ENCODE peak calls at places on chromosomes 7 and 10, in six cellular contexts. One of them, this sample, is unnamed.

GRCh38 chr7:64849250-64849923 is 53.7 kb upstream of the ZNF273 start:
- DNase-seq in cardiac muscle cell: peak; percentile 0
- DNase-seq in CD8-positive, alpha-beta T cell: no peak
- DNase-seq in adipocyte: peak; percentile 1
- DNase-seq in endodermal cell: no peak
- DNase-seq in AG09309: no peak
- DNase-seq in this sample: peak; percentile 81

GRCh38 chr10:120423350-120424197 is 33.5 kb upstream of the PLPP4 start:
- DNase-seq in cardiac muscle cell: peak; percentile 64
- DNase-seq in CD8-positive, alpha-beta T cell: no peak
- DNase-seq in adipocyte: peak; percentile 85
- DNase-seq in endodermal cell: peak; percentile 81
- DNase-seq in AG09309: no peak
- DNase-seq in this sample: peak; percentile 72

GRCh38 chr7:46603780-46604725 is 683.0 kb upstream of the IGFBP3 start:
- DNase-seq in cardiac muscle cell: peak; percentile 73
- DNase-seq in CD8-positive, alpha-beta T cell: no peak
- DNase-seq in adipocyte: peak; percentile 29
- DNase-seq in endodermal cell: no peak
- DNase-seq in AG09309: no peak
- DNase-seq in this sample: peak; percentile 87

GRCh38 chr10:128274938-128275337 is 148.7 kb upstream of the MKI67 start:
- DNase-seq in cardiac muscle cell: peak; percentile 10
- DNase-seq in CD8-positive, alpha-beta T cell: no peak
- DNase-seq in adipocyte: peak; percentile 1
- DNase-seq in endodermal cell: no peak
- DNase-seq in AG09309: peak; percentile 0
- DNase-seq in this sample: no peak

GRCh38 chr10:31836569-31837406 is 91.8 kb downstream of the ARHGAP12 start:
- DNase-seq in cardiac muscle cell: peak; percentile 45
- DNase-seq in CD8-positive, alpha-beta T cell: no peak
- DNase-seq in adipocyte: peak; percentile 53
- DNase-seq in endodermal cell: peak; percentile 70
- DNase-seq in AG09309: no peak
- DNase-seq in this sample: peak; percentile 65

GRCh38 chr7:125504848-125505247 is 575.2 kb upstream of the POT1 start:
- DNase-seq in cardiac muscle cell: no peak
- DNase-seq in CD8-positive, alpha-beta T cell: no peak
- DNase-seq in adipocyte: no peak
- DNase-seq in endodermal cell: peak; percentile 50
- DNase-seq in AG09309: no peak
- DNase-seq in this sample: no peak

GRCh38 chr10:63763744-63764143 is 242.5 kb downstream of the REEP3 start:
- DNase-seq in cardiac muscle cell: no peak
- DNase-seq in CD8-positive, alpha-beta T cell: no peak
- DNase-seq in adipocyte: no peak
- DNase-seq in endodermal cell: no peak
- DNase-seq in AG09309: no peak
- DNase-seq in this sample: no peak

GRCh38 chr10:90614631-90615030 is 243.2 kb downstream of the HTR7 start:
- DNase-seq in cardiac muscle cell: no peak
- DNase-seq in CD8-positive, alpha-beta T cell: no peak
- DNase-seq in adipocyte: no peak
- DNase-seq in endodermal cell: no peak
- DNase-seq in AG09309: no peak
- DNase-seq in this sample: peak; percentile 43

GRCh38 chr7:14332155-14332554 is 342.7 kb upstream of the ETV1 start:
- DNase-seq in cardiac muscle cell: no peak
- DNase-seq in CD8-positive, alpha-beta T cell: no peak
- DNase-seq in adipocyte: peak; percentile 1
- DNase-seq in endodermal cell: peak; percentile 72
- DNase-seq in AG09309: peak; percentile 3
- DNase-seq in this sample: no peak

GRCh38 chr10:76697923-76698322 is 939.7 kb downstream of the KCNMA1 start:
- DNase-seq in cardiac muscle cell: no peak
- DNase-seq in CD8-positive, alpha-beta T cell: no peak
- DNase-seq in adipocyte: no peak
- DNase-seq in endodermal cell: no peak
- DNase-seq in AG09309: no peak
- DNase-seq in this sample: no peak

GRCh38 chr10:33365871-33366411 is 31.5 kb upstream of the NRP1 start:
- DNase-seq in cardiac muscle cell: no peak
- DNase-seq in CD8-positive, alpha-beta T cell: no peak
- DNase-seq in adipocyte: peak; percentile 75
- DNase-seq in endodermal cell: no peak
- DNase-seq in AG09309: peak; percentile 92
- DNase-seq in this sample: peak; percentile 80

GRCh38 chr10:33370434-33370930 is 36.0 kb upstream of the NRP1 start:
- DNase-seq in cardiac muscle cell: no peak
- DNase-seq in CD8-positive, alpha-beta T cell: no peak
- DNase-seq in adipocyte: no peak
- DNase-seq in endodermal cell: no peak
- DNase-seq in AG09309: no peak
- DNase-seq in this sample: no peak

GRCh38 chr10:33368086-33368485 is 33.6 kb upstream of the NRP1 start:
- DNase-seq in cardiac muscle cell: no peak
- DNase-seq in CD8-positive, alpha-beta T cell: no peak
- DNase-seq in adipocyte: no peak
- DNase-seq in endodermal cell: no peak
- DNase-seq in AG09309: no peak
- DNase-seq in this sample: no peak

GRCh38 chr10:33363112-33363511 is 28.6 kb upstream of the NRP1 start:
- DNase-seq in cardiac muscle cell: no peak
- DNase-seq in CD8-positive, alpha-beta T cell: no peak
- DNase-seq in adipocyte: peak; percentile 30
- DNase-seq in endodermal cell: no peak
- DNase-seq in AG09309: no peak
- DNase-seq in this sample: no peak

DNA sequence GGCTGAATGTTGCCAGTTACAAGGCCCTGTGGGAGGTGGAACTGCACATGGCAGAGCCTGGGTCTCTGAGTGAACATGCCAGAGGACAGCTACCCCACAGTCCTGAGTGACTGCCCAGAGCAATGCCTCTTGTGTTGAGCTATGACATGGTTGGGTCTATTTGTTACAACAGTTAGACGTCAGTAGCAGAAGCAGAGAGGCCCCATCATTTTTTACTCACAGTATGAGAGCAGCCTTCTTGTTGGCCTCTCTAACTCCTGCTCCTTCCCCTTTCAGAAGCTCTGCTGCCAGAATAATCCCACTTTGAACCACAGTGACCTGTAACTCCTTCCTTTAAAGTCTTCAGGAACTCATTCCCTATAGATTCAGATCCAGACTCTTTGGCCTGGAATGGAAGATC is 30.8 kb upstream of the NRP1 start:
- DNase-seq in cardiac muscle cell: no peak
- DNase-seq in CD8-positive, alpha-beta T cell: no peak
- DNase-seq in adipocyte: no peak
- DNase-seq in endodermal cell: no peak
- DNase-seq in AG09309: no peak
- DNase-seq in this sample: no peak
- H3K4me3 ChIP-seq in cardiac muscle cell: no peak overlapping the region
- H3K4me3 ChIP-seq in CD8-positive, alpha-beta T cell: no peak overlapping the region
- H3K4me3 ChIP-seq in adipocyte: peak overlapping the region; percentile 43
- H3K4me3 ChIP-seq in endodermal cell: no peak overlapping the region
- H3K4me3 ChIP-seq in AG09309: no peak overlapping the region
- H3K4me3 ChIP-seq in this sample: peak overlapping the region; percentile 0

GRCh38 chr10:72011016-72011415 is 46.8 kb downstream of the CHST3 start:
- DNase-seq in cardiac muscle cell: no peak
- DNase-seq in CD8-positive, alpha-beta T cell: no peak
- DNase-seq in adipocyte: no peak
- DNase-seq in endodermal cell: no peak
- DNase-seq in AG09309: no peak
- DNase-seq in this sample: peak; percentile 30
- H3K4me3 ChIP-seq in cardiac muscle cell: no peak overlapping the region
- H3K4me3 ChIP-seq in CD8-positive, alpha-beta T cell: no peak overlapping the region
- H3K4me3 ChIP-seq in adipocyte: no peak overlapping the region
- H3K4me3 ChIP-seq in endodermal cell: no peak overlapping the region
- H3K4me3 ChIP-seq in AG09309: no peak overlapping the region
- H3K4me3 ChIP-seq in this sample: no peak overlapping the region

GRCh38 chr10:103749779-103750178 is 105.6 kb downstream of the SH3PXD2A start:
- DNase-seq in cardiac muscle cell: no peak
- DNase-seq in CD8-positive, alpha-beta T cell: no peak
- DNase-seq in adipocyte: no peak
- DNase-seq in endodermal cell: no peak
- DNase-seq in AG09309: no peak
- DNase-seq in this sample: no peak

GRCh38 chr10:103751696-103752287 is 103.6 kb downstream of the SH3PXD2A start:
- DNase-seq in cardiac muscle cell: peak; percentile 33
- DNase-seq in CD8-positive, alpha-beta T cell: no peak
- DNase-seq in adipocyte: no peak
- DNase-seq in endodermal cell: no peak
- DNase-seq in AG09309: no peak
- DNase-seq in this sample: no peak

GRCh38 chr10:103756277-103756869 is 99.0 kb downstream of the SH3PXD2A start:
- DNase-seq in cardiac muscle cell: no peak
- DNase-seq in CD8-positive, alpha-beta T cell: no peak
- DNase-seq in adipocyte: no peak
- DNase-seq in endodermal cell: no peak
- DNase-seq in AG09309: no peak
- DNase-seq in this sample: no peak

GRCh38 chr10:103750836-103751235 is 104.5 kb downstream of the SH3PXD2A start:
- DNase-seq in cardiac muscle cell: no peak
- DNase-seq in CD8-positive, alpha-beta T cell: no peak
- DNase-seq in adipocyte: no peak
- DNase-seq in endodermal cell: no peak
- DNase-seq in AG09309: no peak
- DNase-seq in this sample: no peak

GRCh38 chr10:103752680-103753248 is 102.6 kb downstream of the SH3PXD2A start:
- DNase-seq in cardiac muscle cell: no peak
- DNase-seq in CD8-positive, alpha-beta T cell: no peak
- DNase-seq in adipocyte: no peak
- DNase-seq in endodermal cell: peak; percentile 69
- DNase-seq in AG09309: no peak
- DNase-seq in this sample: no peak
- H3K4me3 ChIP-seq in cardiac muscle cell: no peak overlapping the region
- H3K4me3 ChIP-seq in CD8-positive, alpha-beta T cell: no peak overlapping the region
- H3K4me3 ChIP-seq in adipocyte: no peak overlapping the region
- H3K4me3 ChIP-seq in endodermal cell: peak overlapping the region; percentile 15
- H3K4me3 ChIP-seq in AG09309: no peak overlapping the region
- H3K4me3 ChIP-seq in this sample: no peak overlapping the region

GRCh38 chr7:50092579-50093411 is at the start of gene ZPBP:
- DNase-seq in cardiac muscle cell: peak; percentile 47
- DNase-seq in CD8-positive, alpha-beta T cell: peak; percentile 47
- DNase-seq in adipocyte: peak; percentile 38
- DNase-seq in endodermal cell: peak; percentile 70
- DNase-seq in AG09309: no peak
- DNase-seq in this sample: peak; percentile 41
- H3K4me3 ChIP-seq in cardiac muscle cell: no peak within 1 kb of the TSS
- H3K4me3 ChIP-seq in CD8-positive, alpha-beta T cell: peak within 1 kb of the TSS; percentile 40
- H3K4me3 ChIP-seq in adipocyte: peak within 1 kb of the TSS; percentile 70
- H3K4me3 ChIP-seq in endodermal cell: no peak within 1 kb of the TSS
- H3K4me3 ChIP-seq in AG09309: no peak within 1 kb of the TSS
- H3K4me3 ChIP-seq in this sample: peak within 1 kb of the TSS; percentile 31

DNA sequence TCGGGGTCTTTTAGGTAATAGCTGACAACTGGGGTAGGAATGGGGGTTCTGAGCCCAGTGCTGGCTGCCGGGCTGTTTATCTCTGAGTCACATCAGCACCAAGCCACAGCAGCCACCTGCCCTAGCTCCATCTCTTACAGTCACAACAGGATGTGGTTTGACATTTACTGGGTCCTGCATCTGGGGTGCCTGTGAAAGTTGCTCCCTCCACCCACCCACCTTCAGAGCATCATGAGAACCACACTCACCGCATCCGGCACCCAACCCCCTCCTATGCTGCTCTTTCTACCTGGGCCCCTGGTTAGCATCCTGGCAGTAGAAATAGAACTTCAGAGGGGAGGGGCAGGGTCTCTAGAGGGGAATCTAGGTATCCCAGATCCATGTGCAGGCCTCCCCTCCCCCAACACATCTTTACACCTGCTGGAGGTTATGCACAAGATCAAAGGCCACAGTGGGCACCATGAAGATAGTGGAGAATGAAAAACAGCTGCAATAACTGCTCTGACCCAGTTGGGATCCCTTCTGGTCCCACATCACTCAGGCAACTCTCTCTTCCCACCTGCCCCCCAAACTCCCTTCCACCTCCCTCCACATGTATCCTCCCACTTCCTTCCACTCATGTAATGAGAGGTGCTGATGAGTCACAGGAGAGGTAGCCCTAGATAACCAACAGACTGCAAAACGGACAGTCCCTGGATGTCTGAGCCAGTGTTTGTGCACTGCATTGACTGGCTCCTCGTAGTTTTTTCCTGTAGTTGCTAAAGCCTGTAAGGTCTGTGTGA is 38.2 kb downstream of the PRSS2 start:
- DNase-seq in cardiac muscle cell: no peak
- DNase-seq in CD8-positive, alpha-beta T cell: peak; percentile 98
- DNase-seq in adipocyte: no peak
- DNase-seq in endodermal cell: peak; percentile 43
- DNase-seq in AG09309: no peak
- DNase-seq in this sample: no peak
- H3K4me3 ChIP-seq in cardiac muscle cell: no peak overlapping the region
- H3K4me3 ChIP-seq in CD8-positive, alpha-beta T cell: peak overlapping the region; percentile 31
- H3K4me3 ChIP-seq in adipocyte: no peak overlapping the region
- H3K4me3 ChIP-seq in endodermal cell: no peak overlapping the region
- H3K4me3 ChIP-seq in AG09309: no peak overlapping the region
- H3K4me3 ChIP-seq in this sample: no peak overlapping the region

GRCh38 chr7:66206116-66206908 is 1.2 kb downstream of the TPST1 start:
- DNase-seq in cardiac muscle cell: no peak
- DNase-seq in CD8-positive, alpha-beta T cell: no peak
- DNase-seq in adipocyte: no peak
- DNase-seq in endodermal cell: no peak
- DNase-seq in AG09309: no peak
- DNase-seq in this sample: peak; percentile 87
- H3K4me3 ChIP-seq in cardiac muscle cell: peak overlapping the region; percentile 83
- H3K4me3 ChIP-seq in CD8-positive, alpha-beta T cell: peak overlapping the region; percentile 84
- H3K4me3 ChIP-seq in adipocyte: peak overlapping the region; percentile 94
- H3K4me3 ChIP-seq in endodermal cell: peak overlapping the region; percentile 94
- H3K4me3 ChIP-seq in AG09309: peak overlapping the region; percentile 67
- H3K4me3 ChIP-seq in this sample: peak overlapping the region; percentile 97

DNA sequence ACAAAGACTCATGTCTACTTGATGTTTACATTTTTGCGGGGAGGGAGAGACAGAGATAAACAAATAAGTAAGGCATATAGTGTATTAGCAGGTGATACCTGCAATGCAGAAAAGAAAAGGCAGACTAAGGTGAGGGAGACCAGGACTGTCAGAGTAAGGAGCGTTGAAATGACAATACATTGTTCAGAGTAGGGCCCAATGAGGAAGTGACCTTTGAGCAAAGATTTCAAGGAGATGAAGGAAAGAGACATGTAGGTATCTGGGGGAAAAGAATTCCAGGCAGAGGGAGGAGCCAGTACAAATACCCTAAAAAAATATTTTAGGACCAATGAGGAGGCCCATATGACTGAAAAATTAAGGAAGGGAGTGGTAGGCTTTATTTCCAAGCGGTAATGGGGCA is 162.7 kb upstream of the PRSS1 start:
- DNase-seq in cardiac muscle cell: no peak
- DNase-seq in CD8-positive, alpha-beta T cell: no peak
- DNase-seq in adipocyte: no peak
- DNase-seq in endodermal cell: no peak
- DNase-seq in AG09309: no peak
- DNase-seq in this sample: no peak
- H3K4me3 ChIP-seq in cardiac muscle cell: no peak overlapping the region
- H3K4me3 ChIP-seq in CD8-positive, alpha-beta T cell: no peak overlapping the region
- H3K4me3 ChIP-seq in adipocyte: no peak overlapping the region
- H3K4me3 ChIP-seq in endodermal cell: no peak overlapping the region
- H3K4me3 ChIP-seq in AG09309: no peak overlapping the region
- H3K4me3 ChIP-seq in this sample: no peak overlapping the region

GRCh38 chr10:6737080-6737641 is 157.1 kb upstream of the PRKCQ start:
- DNase-seq in cardiac muscle cell: peak; percentile 6
- DNase-seq in CD8-positive, alpha-beta T cell: no peak
- DNase-seq in adipocyte: peak; percentile 34
- DNase-seq in endodermal cell: peak; percentile 81
- DNase-seq in AG09309: no peak
- DNase-seq in this sample: no peak
- H3K4me3 ChIP-seq in cardiac muscle cell: no peak overlapping the region
- H3K4me3 ChIP-seq in CD8-positive, alpha-beta T cell: no peak overlapping the region
- H3K4me3 ChIP-seq in adipocyte: no peak overlapping the region
- H3K4me3 ChIP-seq in endodermal cell: no peak overlapping the region
- H3K4me3 ChIP-seq in AG09309: no peak overlapping the region
- H3K4me3 ChIP-seq in this sample: no peak overlapping the region